ENCODE peak calls at places on chromosomes 3 and 15, in ten cellular contexts. One of them, this sample, is unnamed.

GRCh38 chr3:111315911-111316310 is 226.1 kb upstream of the CD96 start:
- DNase-seq in amniotic stem cell: no peak
- DNase-seq in C1 segment of cervical spinal cord: no peak
- DNase-seq in HEK293T: no peak
- DNase-seq in amniotic epithelial cell: peak; percentile 48
- DNase-seq in GM13977: no peak
- DNase-seq in amygdala: no peak
- DNase-seq in stimulated activated CD4-positive, alpha-beta T cell treated with anti-CD3 and anti-CD28 coated beads, Interleukin-2, amount 100 ng/mL, for 48 hours: no peak
- DNase-seq in stimulated activated CD8-positive, alpha-beta memory T cell treated with anti-CD3 and anti-CD28 coated beads, Interleukin-15, amount 100 ng/mL, for 24 hours: no peak
- DNase-seq in hippocampal formation: no peak
- DNase-seq in this sample: no peak

GRCh38 chr15:52789601-52790165 is 453 bp downstream of the ONECUT1 start:
- DNase-seq in amniotic stem cell: no peak
- DNase-seq in C1 segment of cervical spinal cord: no peak
- DNase-seq in HEK293T: peak; percentile 17
- DNase-seq in amniotic epithelial cell: peak; percentile 16
- DNase-seq in GM13977: no peak
- DNase-seq in amygdala: no peak
- DNase-seq in stimulated activated CD4-positive, alpha-beta T cell treated with anti-CD3 and anti-CD28 coated beads, Interleukin-2, amount 100 ng/mL, for 48 hours: no peak
- DNase-seq in stimulated activated CD8-positive, alpha-beta memory T cell treated with anti-CD3 and anti-CD28 coated beads, Interleukin-15, amount 100 ng/mL, for 24 hours: no peak
- DNase-seq in hippocampal formation: no peak
- DNase-seq in this sample: no peak

GRCh38 chr3:13073042-13073906 is at the start of gene IQSEC1:
- DNase-seq in amniotic stem cell: no peak
- DNase-seq in C1 segment of cervical spinal cord: no peak
- DNase-seq in HEK293T: peak; percentile 32
- DNase-seq in amniotic epithelial cell: no peak
- DNase-seq in GM13977: peak; percentile 92
- DNase-seq in amygdala: peak; percentile 46
- DNase-seq in stimulated activated CD4-positive, alpha-beta T cell treated with anti-CD3 and anti-CD28 coated beads, Interleukin-2, amount 100 ng/mL, for 48 hours: peak; percentile 63
- DNase-seq in stimulated activated CD8-positive, alpha-beta memory T cell treated with anti-CD3 and anti-CD28 coated beads, Interleukin-15, amount 100 ng/mL, for 24 hours: peak; percentile 53
- DNase-seq in hippocampal formation: peak; percentile 48
- DNase-seq in this sample: no peak

GRCh38 chr3:49906004-49906860 is 2.6 kb upstream of the MST1R start:
- DNase-seq in amniotic stem cell: peak; percentile 12
- DNase-seq in C1 segment of cervical spinal cord: no peak
- DNase-seq in HEK293T: peak; percentile 56
- DNase-seq in amniotic epithelial cell: no peak
- DNase-seq in GM13977: peak; percentile 90
- DNase-seq in amygdala: peak; percentile 34
- DNase-seq in stimulated activated CD4-positive, alpha-beta T cell treated with anti-CD3 and anti-CD28 coated beads, Interleukin-2, amount 100 ng/mL, for 48 hours: peak; percentile 43
- DNase-seq in stimulated activated CD8-positive, alpha-beta memory T cell treated with anti-CD3 and anti-CD28 coated beads, Interleukin-15, amount 100 ng/mL, for 24 hours: no peak
- DNase-seq in hippocampal formation: peak; percentile 15
- DNase-seq in this sample: peak; percentile 55

GRCh38 chr3:11465744-11466611 is 177.7 kb downstream of the VGLL4 start:
- DNase-seq in amniotic stem cell: peak; percentile 68
- DNase-seq in C1 segment of cervical spinal cord: no peak
- DNase-seq in HEK293T: no peak
- DNase-seq in amniotic epithelial cell: peak; percentile 81
- DNase-seq in GM13977: no peak
- DNase-seq in amygdala: no peak
- DNase-seq in stimulated activated CD4-positive, alpha-beta T cell treated with anti-CD3 and anti-CD28 coated beads, Interleukin-2, amount 100 ng/mL, for 48 hours: no peak
- DNase-seq in stimulated activated CD8-positive, alpha-beta memory T cell treated with anti-CD3 and anti-CD28 coated beads, Interleukin-15, amount 100 ng/mL, for 24 hours: no peak
- DNase-seq in hippocampal formation: peak; percentile 41
- DNase-seq in this sample: no peak

GRCh38 chr3:155912574-155913190 is 42.2 kb downstream of the GMPS start:
- DNase-seq in amniotic stem cell: no peak
- DNase-seq in C1 segment of cervical spinal cord: no peak
- DNase-seq in HEK293T: no peak
- DNase-seq in amniotic epithelial cell: peak; percentile 19
- DNase-seq in GM13977: no peak
- DNase-seq in amygdala: no peak
- DNase-seq in stimulated activated CD4-positive, alpha-beta T cell treated with anti-CD3 and anti-CD28 coated beads, Interleukin-2, amount 100 ng/mL, for 48 hours: no peak
- DNase-seq in stimulated activated CD8-positive, alpha-beta memory T cell treated with anti-CD3 and anti-CD28 coated beads, Interleukin-15, amount 100 ng/mL, for 24 hours: no peak
- DNase-seq in hippocampal formation: no peak
- DNase-seq in this sample: no peak

GRCh38 chr3:31066999-31067398 is 172.5 kb upstream of the GADL1 start:
- DNase-seq in amniotic stem cell: peak; percentile 95
- DNase-seq in C1 segment of cervical spinal cord: no peak
- DNase-seq in HEK293T: peak; percentile 39
- DNase-seq in amniotic epithelial cell: peak; percentile 94
- DNase-seq in GM13977: no peak
- DNase-seq in amygdala: no peak
- DNase-seq in stimulated activated CD4-positive, alpha-beta T cell treated with anti-CD3 and anti-CD28 coated beads, Interleukin-2, amount 100 ng/mL, for 48 hours: no peak
- DNase-seq in stimulated activated CD8-positive, alpha-beta memory T cell treated with anti-CD3 and anti-CD28 coated beads, Interleukin-15, amount 100 ng/mL, for 24 hours: no peak
- DNase-seq in hippocampal formation: no peak
- DNase-seq in this sample: no peak

GRCh38 chr3:120625199-120625598 is 29.1 kb downstream of the NDUFB4 start:
- DNase-seq in amniotic stem cell: no peak
- DNase-seq in C1 segment of cervical spinal cord: no peak
- DNase-seq in HEK293T: no peak
- DNase-seq in amniotic epithelial cell: no peak
- DNase-seq in GM13977: no peak
- DNase-seq in amygdala: no peak
- DNase-seq in stimulated activated CD4-positive, alpha-beta T cell treated with anti-CD3 and anti-CD28 coated beads, Interleukin-2, amount 100 ng/mL, for 48 hours: no peak
- DNase-seq in stimulated activated CD8-positive, alpha-beta memory T cell treated with anti-CD3 and anti-CD28 coated beads, Interleukin-15, amount 100 ng/mL, for 24 hours: no peak
- DNase-seq in hippocampal formation: no peak
- DNase-seq in this sample: no peak

GRCh38 chr3:98185180-98185579 is 18.7 kb downstream of the OR5H15 start:
- DNase-seq in amniotic stem cell: no peak
- DNase-seq in C1 segment of cervical spinal cord: no peak
- DNase-seq in HEK293T: peak; percentile 16
- DNase-seq in amniotic epithelial cell: no peak
- DNase-seq in GM13977: no peak
- DNase-seq in amygdala: no peak
- DNase-seq in stimulated activated CD4-positive, alpha-beta T cell treated with anti-CD3 and anti-CD28 coated beads, Interleukin-2, amount 100 ng/mL, for 48 hours: no peak
- DNase-seq in stimulated activated CD8-positive, alpha-beta memory T cell treated with anti-CD3 and anti-CD28 coated beads, Interleukin-15, amount 100 ng/mL, for 24 hours: no peak
- DNase-seq in hippocampal formation: no peak
- DNase-seq in this sample: peak; percentile 10

GRCh38 chr3:188956839-188957489 is 214.8 kb upstream of the TPRG1 start:
- DNase-seq in amniotic stem cell: peak; percentile 59
- DNase-seq in C1 segment of cervical spinal cord: no peak
- DNase-seq in HEK293T: peak; percentile 8
- DNase-seq in amniotic epithelial cell: peak; percentile 71
- DNase-seq in GM13977: no peak
- DNase-seq in amygdala: no peak
- DNase-seq in stimulated activated CD4-positive, alpha-beta T cell treated with anti-CD3 and anti-CD28 coated beads, Interleukin-2, amount 100 ng/mL, for 48 hours: no peak
- DNase-seq in stimulated activated CD8-positive, alpha-beta memory T cell treated with anti-CD3 and anti-CD28 coated beads, Interleukin-15, amount 100 ng/mL, for 24 hours: no peak
- DNase-seq in hippocampal formation: peak; percentile 84
- DNase-seq in this sample: peak; percentile 60

GRCh38 chr3:14907043-14907966 is 40.1 kb upstream of the NR2C2 start:
- DNase-seq in amniotic stem cell: no peak
- DNase-seq in C1 segment of cervical spinal cord: no peak
- DNase-seq in HEK293T: no peak
- DNase-seq in amniotic epithelial cell: no peak
- DNase-seq in GM13977: no peak
- DNase-seq in amygdala: no peak
- DNase-seq in stimulated activated CD4-positive, alpha-beta T cell treated with anti-CD3 and anti-CD28 coated beads, Interleukin-2, amount 100 ng/mL, for 48 hours: no peak
- DNase-seq in stimulated activated CD8-positive, alpha-beta memory T cell treated with anti-CD3 and anti-CD28 coated beads, Interleukin-15, amount 100 ng/mL, for 24 hours: no peak
- DNase-seq in hippocampal formation: no peak
- DNase-seq in this sample: no peak

GRCh38 chr3:162897286-162897685 is 1400.7 kb downstream of the OTOL1 start:
- DNase-seq in amniotic stem cell: no peak
- DNase-seq in C1 segment of cervical spinal cord: no peak
- DNase-seq in HEK293T: no peak
- DNase-seq in amniotic epithelial cell: no peak
- DNase-seq in GM13977: no peak
- DNase-seq in amygdala: no peak
- DNase-seq in stimulated activated CD4-positive, alpha-beta T cell treated with anti-CD3 and anti-CD28 coated beads, Interleukin-2, amount 100 ng/mL, for 48 hours: no peak
- DNase-seq in stimulated activated CD8-positive, alpha-beta memory T cell treated with anti-CD3 and anti-CD28 coated beads, Interleukin-15, amount 100 ng/mL, for 24 hours: no peak
- DNase-seq in hippocampal formation: no peak
- DNase-seq in this sample: no peak

GRCh38 chr3:47991341-47991740 is 24.9 kb downstream of the MAP4 start:
- DNase-seq in amniotic stem cell: no peak
- DNase-seq in C1 segment of cervical spinal cord: no peak
- DNase-seq in HEK293T: no peak
- DNase-seq in amniotic epithelial cell: no peak
- DNase-seq in GM13977: no peak
- DNase-seq in amygdala: no peak
- DNase-seq in stimulated activated CD4-positive, alpha-beta T cell treated with anti-CD3 and anti-CD28 coated beads, Interleukin-2, amount 100 ng/mL, for 48 hours: no peak
- DNase-seq in stimulated activated CD8-positive, alpha-beta memory T cell treated with anti-CD3 and anti-CD28 coated beads, Interleukin-15, amount 100 ng/mL, for 24 hours: no peak
- DNase-seq in hippocampal formation: no peak
- DNase-seq in this sample: no peak

This sample was measured in HCT116.